ENCODE peak calls at places on chromosomes 16 and 17, in six cellular contexts. C is GM04504; E is stimulated activated CD4-positive, alpha-beta T cell treated with anti-CD3 and anti-CD28 coated beads, Interleukin-1b, Interleukin-23, amount 100 ng/mL, for 1 hour; G is activated CD8-positive, alpha-beta memory T cell treated with anti-CD3 and anti-CD28 coated beads, Interleukin-2, amount 50 U/mL, for 4 hours; Z is left cardiac atrium; I is HTR-8/SVneo. X is an unnamed sample.

GRCh38 chr17:81057079-81057730 is 22.3 kb downstream of the BAIAP2 start:
- DNase-seq in C (no peak), E (no peak), G (no peak), Z (peak), I (no peak), X (peak)

GRCh38 chr16:52741386-52741785 is 194.4 kb upstream of the TOX3 start:
- DNase-seq in C (no peak), E (no peak), G (no peak), Z (no peak), I (no peak), X (no peak)

GRCh38 chr16:3536271-3536671 is 35.5 kb downstream of the CLUAP1 start:
- DNase-seq in C (peak), E (no peak), G (no peak), Z (no peak), I (no peak), X (no peak)

GRCh38 chr17:48995332-48995870 is 1.8 kb upstream of the IGF2BP1 start:
- DNase-seq in C (no peak), E (no peak), G (no peak), Z (no peak), I (no peak), X (peak)

GRCh38 chr17:72063262-72063661 is 57.6 kb upstream of the SOX9 start:
- DNase-seq in C (no peak), E (no peak), G (no peak), Z (no peak), I (no peak), X (no peak)

GRCh38 chr16:22232277-22233049 is 26.4 kb downstream of the EEF2K start:
- DNase-seq in C (no peak), E (no peak), G (no peak), Z (no peak), I (no peak), X (peak)

GRCh38 chr16:6111390-6111789 is 1013.8 kb upstream of the EEF2KMT start:
- DNase-seq in C (no peak), E (no peak), G (no peak), Z (no peak), I (no peak), X (no peak)

GRCh38 chr17:19724501-19725420 is 8.4 kb upstream of the SLC47A2 start:
- DNase-seq in C (no peak), E (no peak), G (peak), Z (peak), I (no peak), X (peak)

GRCh38 chr17:14070344-14071007 is 1.2 kb downstream of the COX10 start:
- DNase-seq in C (no peak), E (no peak), G (no peak), Z (no peak), I (no peak), X (no peak)

X was measured in trophoblast cell.